ENCODE peak calls at places on chromosomes 7 and 10, in seven cellular contexts. O is pons; S is neural crest cell; X is activated CD4-positive, alpha-beta T cell treated with anti-CD3 and anti-CD28 coated beads, Interleukin-2, amount 50 U/mL, for 24 hours; N is stimulated activated CD4-positive, alpha-beta T cell treated with anti-CD3 and anti-CD28 coated beads, Interleukin-12 subunit alpha, Interleukin-12 subunit beta, amount 100 ng/mL, for 4 hours; W is GDM1; D is NCI-H1105. E is an unnamed sample.

GRCh38 chr7:154765118-154765517 is 237.8 kb downstream of the PAXIP1 start:
- DNase-seq in O (no peak), S (no peak), X (no peak), N (no peak), W (no peak), D (no peak), E (no peak)

GRCh38 chr10:12214763-12215218 is 18.8 kb downstream of the CDC123 start:
- DNase-seq in O (peak), S (peak), X (peak), N (no peak), W (no peak), D (no peak), E (peak)

GRCh38 chr10:55183993-55184392 is 383.0 kb upstream of the PCDH15 start:
- DNase-seq in O (no peak), S (no peak), X (no peak), N (no peak), W (no peak), D (no peak), E (peak)

GRCh38 chr10:27525819-27526218 is 21.7 kb downstream of the RAB18 start:
- DNase-seq in O (no peak), S (no peak), X (no peak), N (no peak), W (no peak), D (no peak), E (peak)

GRCh38 chr7:24825315-24825917 is 68.2 kb upstream of the GSDME start:
- DNase-seq in O (no peak), S (no peak), X (no peak), N (no peak), W (no peak), D (no peak), E (no peak)

GRCh38 chr7:94676431-94676830 is 20.5 kb upstream of the SGCE start:
- DNase-seq in O (no peak), S (no peak), X (no peak), N (no peak), W (no peak), D (no peak), E (no peak)

GRCh38 chr10:10605551-10606081 is 412.1 kb upstream of the CELF2 start:
- DNase-seq in O (no peak), S (no peak), X (no peak), N (no peak), W (no peak), D (no peak), E (no peak)

GRCh38 chr7:142933624-142934023 is at the start of gene TRPV5:
- DNase-seq in O (no peak), S (no peak), X (no peak), N (no peak), W (no peak), D (no peak), E (no peak)

GRCh38 chr10:58254644-58255043 is 13.1 kb downstream of the IPMK start:
- DNase-seq in O (no peak), S (no peak), X (no peak), N (no peak), W (no peak), D (no peak), E (no peak)

GRCh38 chr10:24669285-24669861 is 54.3 kb downstream of the ARHGAP21 start:
- DNase-seq in O (no peak), S (no peak), X (no peak), N (no peak), W (no peak), D (no peak), E (no peak)

GRCh38 chr10:80075781-80076180 is 2.7 kb upstream of the TMEM254 start:
- DNase-seq in O (no peak), S (no peak), X (no peak), N (no peak), W (no peak), D (no peak), E (no peak)

GRCh38 chr10:124697837-124698559 is 46.2 kb downstream of the FAM53B start:
- DNase-seq in O (no peak), S (no peak), X (no peak), N (peak), W (no peak), D (no peak), E (no peak)

GRCh38 chr7:20508109-20508508 is 107.4 kb upstream of the ABCB5 start:
- DNase-seq in O (peak), S (no peak), X (no peak), N (no peak), W (no peak), D (no peak), E (peak)

GRCh38 chr10:18261660-18262292 is 121.6 kb downstream of the CACNB2 start:
- DNase-seq in O (no peak), S (no peak), X (no peak), N (no peak), W (no peak), D (no peak), E (no peak)

GRCh38 chr7:17663056-17663675 is 277.1 kb downstream of the SNX13 start:
- DNase-seq in O (no peak), S (no peak), X (no peak), N (no peak), W (no peak), D (no peak), E (no peak)

GRCh38 chr7:51186531-51186930 is 130.1 kb downstream of the COBL start:
- DNase-seq in O (peak), S (no peak), X (no peak), N (no peak), W (no peak), D (no peak), E (no peak)

GRCh38 chr7:75637854-75638606 is 100.7 kb downstream of the HIP1 start:
- DNase-seq in O (no peak), S (no peak), X (no peak), N (no peak), W (no peak), D (no peak), E (no peak)

GRCh38 chr10:4183761-4184261 is 398.8 kb upstream of the KLF6 start:
- DNase-seq in O (no peak), S (no peak), X (no peak), N (no peak), W (no peak), D (no peak), E (no peak)

GRCh38 chr7:26279405-26279804 is 12.3 kb upstream of the SNX10 start:
- DNase-seq in O (peak), S (no peak), X (no peak), N (no peak), W (no peak), D (no peak), E (no peak)

GRCh38 chr7:135857519-135858274 is 109.1 kb upstream of the FAM180A start:
- DNase-seq in O (no peak), S (no peak), X (no peak), N (no peak), W (no peak), D (no peak), E (no peak)

GRCh38 chr7:100082978-100083377 is 1.5 kb upstream of the ZNF3 start:
- DNase-seq in O (no peak), S (no peak), X (no peak), N (no peak), W (no peak), D (no peak), E (no peak)

GRCh38 chr7:142964502-142965246 is 2.5 kb upstream of the KEL start:
- DNase-seq in O (no peak), S (no peak), X (no peak), N (no peak), W (no peak), D (no peak), E (no peak)

GRCh38 chr10:70932415-70933196 is 44.2 kb upstream of the PCBD1 start:
- DNase-seq in O (no peak), S (no peak), X (no peak), N (no peak), W (no peak), D (no peak), E (no peak)

GRCh38 chr7:16648551-16648950 is 2.6 kb downstream of the BZW2 start:
- DNase-seq in O (no peak), S (no peak), X (no peak), N (no peak), W (no peak), D (no peak), E (no peak)

GRCh38 chr7:95011156-95011928 is 103.9 kb downstream of the PPP1R9A start:
- DNase-seq in O (no peak), S (no peak), X (no peak), N (no peak), W (no peak), D (no peak), E (no peak)

GRCh38 chr7:38070718-38071117 is 107.3 kb upstream of the STARD3NL start:
- DNase-seq in O (peak), S (no peak), X (no peak), N (no peak), W (no peak), D (peak), E (peak)

GRCh38 chr10:86438091-86438749 is 71.6 kb upstream of the GRID1 start:
- DNase-seq in O (no peak), S (no peak), X (no peak), N (no peak), W (no peak), D (no peak), E (no peak)

GRCh38 chr7:95047291-95047690 is 139.9 kb downstream of the PPP1R9A start:
- DNase-seq in O (peak), S (no peak), X (no peak), N (no peak), W (no peak), D (no peak), E (no peak)

E was measured in AML-193.